ENCODE peak calls at places on chromosomes 2 and 18, in eight cellular contexts. I is retinal pigment epithelial cell; A is NCI-H774; U is GM10248; Z is LoVo; H is cardiac fibroblast; K is substantia nigra; S is CD8-positive, alpha-beta T cell. N is an unnamed sample.

GRCh38 chr2:202099515-202099914 is 26.5 kb downstream of the KIAA2012 start:
- DNase-seq in I (no peak), A (no peak), U (no peak), Z (no peak), H (no peak), K (no peak), S (no peak), N (no peak)

GRCh38 chr2:88671786-88672427 is 19.6 kb upstream of the RPIA start:
- DNase-seq in I (no peak), A (peak), U (peak), Z (peak), H (peak), K (no peak), S (no peak), N (no peak)

GRCh38 chr2:68745006-68745405 is 10.4 kb downstream of the ARHGAP25 start:
- DNase-seq in I (no peak), A (no peak), U (no peak), Z (no peak), H (no peak), K (no peak), S (no peak), N (no peak)

GRCh38 chr2:32777714-32778113 is 149.9 kb downstream of the TTC27 start:
- DNase-seq in I (no peak), A (no peak), U (no peak), Z (no peak), H (no peak), K (no peak), S (no peak), N (no peak)

GRCh38 chr2:159292157-159292556 is 5.7 kb upstream of the WDSUB1 start:
- DNase-seq in I (no peak), A (no peak), U (no peak), Z (no peak), H (no peak), K (no peak), S (no peak), N (no peak)

GRCh38 chr2:88022522-88022921 is 6.2 kb upstream of the RNU2-63P start:
- DNase-seq in I (no peak), A (no peak), U (no peak), Z (no peak), H (no peak), K (no peak), S (no peak), N (no peak)

GRCh38 chr2:204900910-204901309 is 355.6 kb downstream of the PARD3B start:
- DNase-seq in I (no peak), A (no peak), U (no peak), Z (no peak), H (peak), K (no peak), S (no peak), N (no peak)

GRCh38 chr18:60987963-60988362 is 345.3 kb upstream of the CDH20 start:
- DNase-seq in I (no peak), A (no peak), U (no peak), Z (no peak), H (peak), K (no peak), S (no peak), N (no peak)

GRCh38 chr2:216792222-216793001 is 67.5 kb downstream of the TNP1 start:
- DNase-seq in I (no peak), A (no peak), U (no peak), Z (no peak), H (peak), K (no peak), S (no peak), N (no peak)

GRCh38 chr2:82848285-82848684 is 1610.8 kb downstream of the SUCLG1 start:
- DNase-seq in I (no peak), A (no peak), U (no peak), Z (no peak), H (no peak), K (no peak), S (no peak), N (no peak)

GRCh38 chr18:22427797-22428549 is 10.3 kb upstream of the CTAGE1 start:
- DNase-seq in I (no peak), A (no peak), U (no peak), Z (no peak), H (no peak), K (no peak), S (no peak), N (no peak)

GRCh38 chr2:26577442-26578433 is 63.4 kb downstream of the CIB4 start:
- DNase-seq in I (no peak), A (peak), U (peak), Z (peak), H (peak), K (no peak), S (peak), N (no peak)

GRCh38 chr2:130375291-130376266 is 19.7 kb downstream of the PTPN18 start:
- DNase-seq in I (no peak), A (no peak), U (no peak), Z (no peak), H (peak), K (no peak), S (no peak), N (no peak)

N was measured in T-helper 22 cell.